ENCODE peak calls at places on chromosomes 16 and 17, in nine cellular contexts. U is PC-9; B is heart left ventricle; J is MM.1S; D is dorsolateral prefrontal cortex; L is testis; E is CD4-positive, alpha-beta T cell; K is psoas muscle; W is heart right ventricle. T is an unnamed sample.

GRCh38 chr16:5333991-5334390 is 236.4 kb upstream of the EEF2KMT start:
- DNase-seq in L (no peak), U (no peak), W (no peak), J (no peak), E (no peak), B (no peak), K (no peak), D (no peak), T (no peak)

GRCh38 chr17:65797809-65798208 is 236.4 kb upstream of the AXIN2 start:
- DNase-seq in J (no peak), W (no peak), B (no peak), K (no peak), U (no peak), L (no peak), E (peak), D (no peak), T (no peak)

GRCh38 chr16:47916266-47916665 is 239.5 kb downstream of the ABCC12 start:
- DNase-seq in E (no peak), B (no peak), D (no peak), K (no peak), L (no peak), J (no peak), U (no peak), W (no peak), T (no peak)

GRCh38 chr16:47731252-47731651 is 270.1 kb downstream of the PHKB start:
- DNase-seq in K (no peak), J (no peak), D (no peak), W (no peak), U (no peak), B (no peak), L (no peak), E (no peak), T (no peak)

GRCh38 chr17:64061157-64061898 is 40.9 kb upstream of the ICAM2 start:
- DNase-seq in B (no peak), K (no peak), L (no peak), W (no peak), E (no peak), J (peak), U (no peak), D (no peak), T (no peak)

GRCh38 chr17:7912927-7913524 is 3.1 kb downstream of the RNF227 start:
- DNase-seq in J (peak), E (peak), U (peak), D (no peak), K (no peak), W (peak), L (peak), B (no peak), T (peak)

GRCh38 chr16:59905628-59906027 is 1171.5 kb upstream of the GOT2 start:
- DNase-seq in K (no peak), L (no peak), B (no peak), J (no peak), U (no peak), E (no peak), D (no peak), W (no peak), T (no peak)

GRCh38 chr17:20091161-20092029 is 82.2 kb downstream of the SPECC1 start:
- DNase-seq in E (no peak), U (no peak), J (no peak), D (no peak), L (peak), W (peak), K (no peak), B (peak), T (no peak)

GRCh38 chr17:60372790-60373483 is 19.0 kb downstream of the USP32 start:
- DNase-seq in K (no peak), J (no peak), E (no peak), D (no peak), U (peak), B (no peak), L (no peak), W (no peak), T (no peak)

GRCh38 chr17:18319604-18320256 is 4.6 kb downstream of the SMCR8 start:
- DNase-seq in K (no peak), U (no peak), B (no peak), E (no peak), L (peak), J (peak), D (no peak), W (no peak), T (no peak)

GRCh38 chr16:88511911-88512310 is 58.3 kb upstream of the ZC3H18 start:
- DNase-seq in J (no peak), W (no peak), D (no peak), B (no peak), L (no peak), K (no peak), U (no peak), E (no peak), T (no peak)

GRCh38 chr16:87766485-87766797 is 655 bp upstream of the KLHDC4 start:
- DNase-seq in E (no peak), W (no peak), K (no peak), U (no peak), L (no peak), B (no peak), D (no peak), J (no peak), T (no peak)

GRCh38 chr16:81866820-81867440 is 87.8 kb downstream of the PLCG2 start:
- DNase-seq in J (no peak), B (peak), W (peak), D (no peak), K (peak), E (no peak), U (peak), L (peak), T (peak)

GRCh38 chr17:34167359-34167758 is 87.7 kb upstream of the CCL2 start:
- DNase-seq in E (no peak), J (no peak), L (no peak), W (no peak), U (no peak), D (no peak), B (no peak), K (no peak), T (peak)

GRCh38 chr17:15261818-15262290 is 3.3 kb downstream of the PMP22 start:
- DNase-seq in B (no peak), W (peak), L (peak), U (no peak), D (peak), K (no peak), J (no peak), E (no peak), T (no peak)

GRCh38 chr17:40463122-40463550 is 19.9 kb downstream of the IGFBP4 start:
- DNase-seq in J (no peak), K (no peak), L (no peak), W (no peak), E (no peak), D (no peak), B (no peak), U (no peak), T (no peak)

GRCh38 chr16:48300391-48300856 is 53.1 kb upstream of the ABCC11 start:
- DNase-seq in J (no peak), K (no peak), D (no peak), E (no peak), B (no peak), L (no peak), W (no peak), U (no peak), T (no peak)

GRCh38 chr17:83100220-83100852 is 20.9 kb downstream of the METRNL start:
- DNase-seq in U (peak), D (no peak), K (no peak), L (peak), W (no peak), B (no peak), E (no peak), J (no peak), T (peak)

GRCh38 chr16:11099672-11100195 is 155.4 kb downstream of the CLEC16A start:
- DNase-seq in D (no peak), B (no peak), K (no peak), U (no peak), E (no peak), W (no peak), L (no peak), J (no peak), T (no peak)

GRCh38 chr17:16352838-16353701 is at the start of gene CENPV:
- DNase-seq in W (no peak), B (peak), L (peak), K (peak), E (peak), U (peak), D (peak), J (no peak), T (peak)

GRCh38 chr17:18038149-18038850 is 668 bp downstream of the ATPAF2 start:
- DNase-seq in E (no peak), L (no peak), D (no peak), W (no peak), B (no peak), J (peak), U (no peak), K (no peak), T (no peak)

GRCh38 chr16:16150878-16151152 is 72.5 kb downstream of the ABCC6 start:
- DNase-seq in K (no peak), L (no peak), E (no peak), U (no peak), J (no peak), W (no peak), D (no peak), B (no peak), T (no peak)

GRCh38 chr16:22898131-22898530 is 84.2 kb downstream of the HS3ST2 start:
- DNase-seq in J (no peak), K (no peak), E (no peak), W (no peak), D (no peak), U (no peak), B (no peak), L (no peak), T (no peak)

GRCh38 chr17:44601574-44602372 is 44.5 kb downstream of the FZD2 start:
- DNase-seq in J (no peak), B (no peak), E (no peak), W (no peak), D (no peak), K (no peak), U (no peak), L (no peak), T (no peak)

GRCh38 chr17:59333845-59334244 is 2.4 kb downstream of the YPEL2 start:
- DNase-seq in L (no peak), D (no peak), K (no peak), E (no peak), U (no peak), J (no peak), B (no peak), W (no peak), T (no peak)

GRCh38 chr17:835263-835662 is 53.1 kb downstream of the MRM3 start:
- DNase-seq in L (no peak), K (no peak), E (no peak), W (no peak), U (peak), B (no peak), D (no peak), J (no peak), T (no peak)

GRCh38 chr17:60095830-60096229 is 17.1 kb upstream of the HEATR6 start:
- DNase-seq in L (no peak), E (no peak), W (no peak), U (no peak), B (peak), J (no peak), K (no peak), D (no peak), T (no peak)

GRCh38 chr17:46141645-46142044 is 51.6 kb downstream of the KANSL1 start:
- DNase-seq in D (no peak), J (no peak), L (no peak), K (no peak), B (no peak), U (no peak), W (no peak), E (no peak), T (no peak)
- H3K27ac ChIP-seq in D (no peak), J (no peak), L (no peak), K (no peak), B (no peak), U (no peak), W (no peak), E (no peak), T (no peak)

GRCh38 chr17:31378638-31379037 is 12.8 kb upstream of the RAB11FIP4 start:
- DNase-seq in J (no peak), K (no peak), W (no peak), E (no peak), D (no peak), L (no peak), U (no peak), B (no peak), T (no peak)
- TF ChIP-seq CTCF in J (no peak), K (no peak), W (no peak), E (no peak), D (no peak), L (no peak), U (no peak), B (no peak), T (no peak)

GRCh38 chr17:39000021-39000601 is 32.9 kb upstream of the FBXO47 start:
- DNase-seq in W (no peak), U (no peak), L (no peak), K (no peak), B (no peak), J (no peak), E (no peak), D (no peak), T (no peak)
- H3K27ac ChIP-seq in W (peak), U (no peak), L (peak), K (no peak), B (no peak), J (no peak), E (no peak), D (peak), T (no peak)

GRCh38 chr16:70656065-70656711 is 9.8 kb downstream of the IL34 start:
- DNase-seq in L (no peak), E (no peak), J (no peak), K (no peak), W (no peak), B (no peak), U (no peak), D (no peak), T (no peak)

GRCh38 chr16:70658921-70659320 is 12.6 kb downstream of the IL34 start:
- DNase-seq in E (no peak), D (no peak), L (no peak), W (no peak), U (no peak), K (no peak), B (no peak), J (no peak), T (no peak)

GRCh38 chr16:70657956-70658355 is 11.6 kb downstream of the IL34 start:
- DNase-seq in W (no peak), B (no peak), E (no peak), L (no peak), D (no peak), J (no peak), K (no peak), U (no peak), T (no peak)

GRCh38 chr16:70653809-70654771 is 7.7 kb downstream of the IL34 start:
- DNase-seq in D (peak), B (peak), E (peak), L (peak), U (peak), K (peak), W (peak), J (peak), T (peak)

DNA sequence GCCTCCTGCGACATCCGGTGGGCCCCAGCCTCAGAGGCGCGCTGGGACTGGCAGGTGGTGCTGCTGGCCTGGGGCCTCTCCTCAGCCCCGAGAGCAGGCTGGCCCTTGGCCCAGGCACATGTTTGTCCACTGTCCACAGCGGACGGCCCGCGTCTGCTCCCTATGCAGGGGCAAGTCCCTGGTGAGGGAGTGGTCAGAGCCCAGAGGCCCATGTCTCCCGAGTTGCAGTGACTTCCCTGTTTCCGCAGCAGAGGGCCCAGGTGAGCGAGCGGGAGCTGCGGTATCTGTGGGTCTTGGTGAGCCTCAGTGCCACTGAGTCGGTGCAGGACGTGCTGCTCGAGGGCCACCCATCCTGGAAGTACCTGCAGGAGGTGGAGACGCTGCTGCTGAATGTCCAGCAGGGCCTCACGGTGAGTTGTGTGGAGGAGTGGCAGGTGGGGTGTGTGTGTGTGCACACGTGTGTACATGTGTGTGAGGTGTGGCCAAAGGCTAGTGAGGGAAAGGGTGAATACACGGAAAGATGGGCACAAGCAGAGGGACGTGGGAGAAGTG is 10.4 kb downstream of the IL34 start:
- DNase-seq in W (no peak), K (no peak), B (no peak), D (no peak), U (no peak), J (no peak), E (no peak), L (no peak), T (no peak)
- TF ChIP-seq CTCF in W (no peak), K (no peak), B (no peak), D (no peak), U (no peak), J (no peak), E (no peak), L (no peak), T (no peak)

GRCh38 chr17:81483862-81484194 is 28.8 kb downstream of the ACTG1 start:
- DNase-seq in E (no peak), B (no peak), W (no peak), D (no peak), K (no peak), J (no peak), L (no peak), U (no peak), T (no peak)
- H3K27ac ChIP-seq in E (no peak), B (no peak), W (peak), D (peak), K (peak), J (no peak), L (no peak), U (no peak), T (peak)

DNA sequence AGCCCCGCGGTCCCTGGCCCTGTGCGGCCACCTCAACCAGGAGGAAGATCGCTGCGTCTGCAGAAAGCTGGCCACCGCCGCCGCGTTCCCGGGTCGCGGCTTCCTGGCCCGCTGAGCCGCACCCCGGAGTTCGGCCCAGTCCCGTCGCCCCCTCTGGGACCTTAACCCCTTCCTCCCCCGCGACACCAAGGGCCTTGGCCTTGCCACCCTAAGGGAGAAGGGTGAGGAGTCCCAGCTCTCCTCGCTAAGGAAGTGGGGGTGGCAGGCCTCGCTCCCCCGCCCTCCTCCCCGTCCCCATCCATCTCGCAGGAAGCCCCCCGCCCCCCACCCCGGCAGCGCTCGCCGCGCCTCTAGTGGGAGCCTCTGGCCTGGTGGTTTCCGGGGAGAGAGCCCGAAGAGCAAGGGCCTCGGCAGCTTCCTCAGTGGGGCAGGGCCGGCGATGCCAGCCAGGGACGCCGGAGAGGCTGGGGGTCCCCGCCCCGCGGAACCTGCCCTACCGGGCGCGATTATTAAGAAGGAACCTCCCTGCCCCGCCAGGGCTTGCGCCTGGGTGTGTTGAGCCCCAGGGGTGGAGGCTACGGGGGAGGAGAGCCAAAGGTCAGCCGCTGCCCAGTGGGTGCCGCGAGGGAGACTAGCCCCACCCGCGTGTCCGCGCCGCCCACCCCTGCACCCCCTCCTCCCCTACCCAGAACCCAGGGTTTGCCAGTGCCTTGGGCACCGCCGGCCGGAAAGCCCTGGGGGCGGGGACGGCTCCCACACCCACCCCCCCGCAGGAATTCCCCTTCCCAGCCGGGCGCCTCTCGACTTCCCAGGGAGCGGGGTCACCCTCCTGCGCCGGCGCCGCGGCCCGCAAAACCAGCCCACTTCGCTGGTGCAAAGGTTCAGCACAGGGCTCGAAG is 6.8 kb downstream of the CBX4 start:
- DNase-seq in J (no peak), U (peak), L (no peak), B (no peak), K (no peak), D (no peak), W (peak), E (no peak), T (peak)
- TF ChIP-seq CTCF in J (no peak), U (no peak), L (no peak), B (no peak), K (no peak), D (no peak), W (no peak), E (no peak), T (no peak)

GRCh38 chr17:3885970-3886369 is 6.9 kb downstream of the CAMKK1 start:
- DNase-seq in E (no peak), K (no peak), D (no peak), B (no peak), W (no peak), U (peak), J (no peak), L (no peak), T (no peak)

GRCh38 chr17:3886776-3887175 is 6.1 kb downstream of the CAMKK1 start:
- DNase-seq in B (peak), K (no peak), W (peak), J (no peak), U (no peak), E (no peak), L (no peak), D (no peak), T (peak)

GRCh38 chr17:3887811-3888210 is 5.0 kb downstream of the CAMKK1 start:
- DNase-seq in K (no peak), E (no peak), U (no peak), D (no peak), J (no peak), L (no peak), W (no peak), B (no peak), T (no peak)

GRCh38 chr17:3888343-3889171 is 4.3 kb downstream of the CAMKK1 start:
- DNase-seq in L (peak), E (no peak), D (peak), J (no peak), W (peak), U (peak), K (peak), B (peak), T (peak)

GRCh38 chr17:3887394-3887793 is 5.5 kb downstream of the CAMKK1 start:
- DNase-seq in D (no peak), E (no peak), L (no peak), J (no peak), K (no peak), U (no peak), B (no peak), W (no peak), T (no peak)
- H3K27ac ChIP-seq in D (peak), E (no peak), L (no peak), J (no peak), K (no peak), U (peak), B (no peak), W (peak), T (peak)

DNA sequence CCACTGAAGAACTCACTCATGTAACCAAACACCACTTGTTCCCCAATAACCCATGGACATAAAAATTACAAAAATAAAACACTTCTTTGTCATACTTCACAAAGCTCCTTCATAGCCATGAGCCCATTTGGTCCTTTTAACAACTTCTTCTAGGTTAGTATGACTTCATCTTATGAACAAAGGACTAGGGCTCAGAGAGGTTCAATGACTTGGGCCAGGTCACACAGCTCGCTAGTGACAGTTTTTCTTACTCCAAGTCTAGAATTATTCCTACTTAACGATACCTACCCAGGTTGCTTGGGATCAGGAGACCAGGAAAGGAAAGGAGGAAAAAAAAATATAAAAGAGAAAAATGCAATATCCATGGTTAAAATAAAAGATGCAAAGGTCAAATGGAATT is 353.4 kb downstream of the SOX9 start:
- DNase-seq in W (no peak), B (no peak), D (no peak), J (no peak), K (no peak), E (no peak), U (no peak), L (no peak), T (no peak)
- TF ChIP-seq CTCF in W (no peak), B (no peak), D (no peak), J (no peak), K (no peak), E (no peak), U (no peak), L (no peak), T (no peak)

DNA sequence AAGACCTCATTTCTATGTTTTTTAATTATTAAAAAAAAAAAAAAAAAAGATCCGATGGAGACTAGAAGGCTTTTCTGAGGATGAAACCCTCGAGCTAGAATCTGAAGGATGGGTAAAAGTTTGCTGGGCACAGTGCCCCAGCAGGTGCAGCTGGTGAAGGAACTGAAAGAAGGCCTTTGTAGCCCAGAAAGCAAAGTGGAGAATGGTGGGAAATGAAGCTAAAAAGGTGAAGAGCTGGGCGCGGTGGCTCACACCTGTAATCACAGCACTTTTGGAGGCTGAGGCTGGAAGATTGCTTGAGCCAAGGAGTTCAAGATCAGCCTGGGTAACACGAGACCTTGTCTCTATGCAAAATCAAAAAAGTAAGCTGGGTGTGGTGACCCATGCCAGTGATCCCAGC is 50.3 kb upstream of the SEC14L1 start:
- DNase-seq in D (no peak), E (no peak), J (peak), K (no peak), W (no peak), B (no peak), U (no peak), L (no peak), T (no peak)
- H3K27ac ChIP-seq in D (peak), E (no peak), J (peak), K (peak), W (no peak), B (no peak), U (no peak), L (no peak), T (no peak)